ENCODE peak calls at places on chromosomes 7 and 10, in six cellular contexts. Y, E, Q, V, N and D are unnamed samples.

GRCh38 chr10:43576062-43576461 is 1.6 kb upstream of the ZNF239 start:
- DNase-seq in Y (no peak), E (no peak), Q (no peak), V (no peak), N (no peak), D (no peak)

GRCh38 chr7:94908204-94909022 is 1.0 kb downstream of the PPP1R9A start:
- DNase-seq in Y (peak; percentile 44), E (peak; percentile 53), Q (peak; percentile 7), V (peak; percentile 81), N (no peak), D (peak; percentile 68)

GRCh38 chr10:5606864-5607263 is 59.5 kb downstream of the ASB13 start:
- DNase-seq in Y (no peak), E (no peak), Q (no peak), V (no peak), N (no peak), D (no peak)

GRCh38 chr7:3152714-3153113 is 109.0 kb upstream of the CARD11 start:
- DNase-seq in Y (no peak), E (no peak), Q (no peak), V (no peak), N (no peak), D (no peak)

GRCh38 chr10:5284311-5285057 is 80.3 kb upstream of the UCN3 start:
- DNase-seq in Y (no peak), E (no peak), Q (peak; percentile 53), V (peak; percentile 37), N (peak; percentile 51), D (no peak)

GRCh38 chr10:132856869-132857524 is 71.0 kb upstream of the NKX6-2 start:
- DNase-seq in Y (no peak), E (no peak), Q (no peak), V (no peak), N (no peak), D (no peak)

GRCh38 chr7:44965937-44966730 is 12.7 kb downstream of the MYO1G start:
- DNase-seq in Y (no peak), E (no peak), Q (no peak), V (no peak), N (no peak), D (no peak)

GRCh38 chr7:8724080-8724718 is 290.8 kb downstream of the NXPH1 start:
- DNase-seq in Y (peak; percentile 51), E (peak; percentile 82), Q (no peak), V (peak; percentile 91), N (no peak), D (peak; percentile 69)

GRCh38 chr10:10128387-10128786 is 889.3 kb upstream of the CELF2 start:
- DNase-seq in Y (no peak), E (no peak), Q (peak; percentile 55), V (no peak), N (no peak), D (no peak)

GRCh38 chr7:158957921-158958471 is 101.6 kb downstream of the DYNC2I1 start:
- DNase-seq in Y (peak; percentile 83), E (peak; percentile 73), Q (no peak), V (peak; percentile 63), N (no peak), D (no peak)

GRCh38 chr7:137578541-137578940 is 235.0 kb upstream of the PTN start:
- DNase-seq in Y (no peak), E (no peak), Q (no peak), V (peak; percentile 16), N (no peak), D (no peak)

GRCh38 chr10:123149162-123149567 is 1.2 kb downstream of the HMX2 start:
- DNase-seq in Y (no peak), E (no peak), Q (no peak), V (no peak), N (no peak), D (no peak)

GRCh38 chr7:121475806-121476205 is 79.7 kb upstream of the FAM3C start:
- DNase-seq in Y (peak; percentile 72), E (no peak), Q (peak; percentile 21), V (no peak), N (no peak), D (no peak)

GRCh38 chr7:139731802-139732470 is 45.9 kb downstream of the HIPK2 start:
- DNase-seq in Y (peak; percentile 91), E (no peak), Q (peak; percentile 97), V (no peak), N (peak; percentile 76), D (no peak)

GRCh38 chr10:8444630-8445029 is 390.1 kb downstream of the GATA3 start:
- DNase-seq in Y (no peak), E (no peak), Q (no peak), V (peak; percentile 54), N (no peak), D (peak; percentile 33)

GRCh38 chr10:94115725-94116124 is 122.0 kb downstream of the PLCE1 start:
- DNase-seq in Y (no peak), E (no peak), Q (peak; percentile 71), V (no peak), N (peak; percentile 75), D (no peak)

GRCh38 chr7:44307301-44307900 is 18.0 kb downstream of the CAMK2B start:
- DNase-seq in Y (peak; percentile 25), E (peak; percentile 70), Q (peak; percentile 38), V (peak; percentile 62), N (peak; percentile 46), D (peak; percentile 48)

GRCh38 chr7:139661043-139661440 is 116.8 kb downstream of the HIPK2 start:
- DNase-seq in Y (no peak), E (no peak), Q (no peak), V (no peak), N (no peak), D (no peak)

GRCh38 chr7:101363734-101364374 is 1.2 kb downstream of the COL26A1 start:
- DNase-seq in Y (peak; percentile 68), E (peak; percentile 66), Q (peak; percentile 35), V (peak; percentile 83), N (peak; percentile 12), D (peak; percentile 83)

GRCh38 chr10:28954211-28954610 is 276.9 kb downstream of the BAMBI start:
- DNase-seq in Y (no peak), E (no peak), Q (no peak), V (no peak), N (no peak), D (no peak)

GRCh38 chr7:90816511-90817142 is 220.5 kb downstream of the CDK14 start:
- DNase-seq in Y (no peak), E (no peak), Q (peak; percentile 99), V (no peak), N (peak; percentile 99), D (no peak)

DNA sequence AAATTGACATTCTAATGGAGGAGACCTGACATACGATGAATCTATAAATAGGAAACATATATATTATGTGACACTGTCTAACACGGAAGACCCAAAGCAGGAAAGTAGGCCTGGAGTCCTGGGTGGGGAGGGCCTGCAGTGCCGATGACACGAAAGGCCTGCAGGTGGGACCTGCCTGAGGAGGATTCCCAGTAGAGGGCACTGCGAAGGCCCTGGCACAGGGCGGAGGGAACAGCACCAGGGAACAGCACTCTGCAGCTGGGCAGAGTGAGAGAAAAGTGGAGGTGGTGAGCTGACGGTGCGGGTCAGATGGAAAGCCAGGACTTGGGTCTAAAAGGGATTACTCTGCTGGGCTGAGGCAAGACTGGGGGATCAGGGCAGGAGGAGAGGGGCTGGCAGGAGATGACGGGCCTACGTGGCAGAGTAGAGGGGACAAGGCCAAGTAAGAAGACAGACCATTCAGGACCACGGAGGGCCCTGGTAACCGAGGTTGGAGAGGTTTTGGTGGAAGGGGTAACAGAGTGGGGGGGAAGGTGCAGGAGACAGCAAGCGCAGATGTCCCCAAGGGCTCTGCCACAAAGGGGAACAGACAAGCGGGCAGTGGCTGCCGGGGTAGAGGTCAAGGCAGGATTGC is 8.1 kb downstream of the ZNF746 start:
- DNase-seq in Y (no peak), E (peak; percentile 19), Q (peak; percentile 3), V (peak; percentile 43), N (no peak), D (no peak)
- TF ChIP-seq CTCF in Y (no peak), E (peak; percentile 50), Q (peak; percentile 11), V (peak; percentile 66), N (peak; percentile 12), D (no peak)

DNA sequence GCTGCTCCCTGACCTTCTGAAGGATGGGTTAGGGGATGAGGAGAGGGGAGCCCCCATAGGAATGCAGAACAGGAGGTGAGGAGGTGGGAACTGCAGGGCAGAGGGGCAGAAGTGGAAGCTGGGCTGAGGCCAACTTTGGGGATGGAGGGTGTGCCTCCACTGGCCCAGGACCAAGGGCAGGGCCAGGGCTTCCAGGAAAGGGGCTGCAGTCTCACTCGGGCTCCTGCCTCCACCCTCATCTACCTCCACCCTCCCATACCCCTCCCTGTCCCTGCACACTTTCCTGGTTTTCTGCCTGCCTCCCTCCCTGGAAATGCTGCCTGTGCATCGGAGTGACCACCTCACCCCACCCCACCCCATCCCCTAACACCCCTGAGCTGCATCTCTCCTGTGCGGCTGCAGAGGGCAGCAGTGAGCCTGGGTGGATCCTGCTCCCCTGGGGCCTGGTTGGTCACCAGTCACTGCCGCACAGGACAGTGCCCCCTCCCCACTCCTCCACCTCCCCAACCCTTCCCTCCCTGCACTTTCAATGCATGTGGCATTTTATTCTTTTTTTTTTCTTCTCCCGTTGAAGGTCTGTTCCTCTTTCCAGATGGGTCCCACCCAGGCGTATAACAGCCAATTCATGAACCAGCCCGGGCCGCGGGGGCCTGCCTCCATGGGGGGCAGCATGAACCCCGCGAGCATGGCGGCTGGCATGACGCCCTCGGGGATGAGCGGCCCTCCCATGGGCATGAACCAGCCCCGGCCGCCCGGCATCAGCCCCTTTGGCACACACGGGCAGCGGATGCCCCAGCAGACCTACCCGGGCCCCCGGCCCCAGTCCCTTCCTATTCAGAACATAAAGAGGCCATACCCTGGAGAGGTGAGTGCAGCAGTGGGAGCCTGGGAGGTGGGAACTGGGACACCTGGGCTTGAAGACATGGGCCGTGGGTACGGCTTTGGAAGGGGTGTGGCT is 54.2 kb upstream of the PPIF start:
- DNase-seq in Y (peak; percentile 55), E (peak; percentile 55), Q (no peak), V (peak; percentile 66), N (no peak), D (peak; percentile 30)
- TF ChIP-seq CTCF in Y (no peak), E (peak; percentile 78), Q (peak; percentile 46), V (peak; percentile 84), N (peak; percentile 75), D (peak; percentile 26)

DNA sequence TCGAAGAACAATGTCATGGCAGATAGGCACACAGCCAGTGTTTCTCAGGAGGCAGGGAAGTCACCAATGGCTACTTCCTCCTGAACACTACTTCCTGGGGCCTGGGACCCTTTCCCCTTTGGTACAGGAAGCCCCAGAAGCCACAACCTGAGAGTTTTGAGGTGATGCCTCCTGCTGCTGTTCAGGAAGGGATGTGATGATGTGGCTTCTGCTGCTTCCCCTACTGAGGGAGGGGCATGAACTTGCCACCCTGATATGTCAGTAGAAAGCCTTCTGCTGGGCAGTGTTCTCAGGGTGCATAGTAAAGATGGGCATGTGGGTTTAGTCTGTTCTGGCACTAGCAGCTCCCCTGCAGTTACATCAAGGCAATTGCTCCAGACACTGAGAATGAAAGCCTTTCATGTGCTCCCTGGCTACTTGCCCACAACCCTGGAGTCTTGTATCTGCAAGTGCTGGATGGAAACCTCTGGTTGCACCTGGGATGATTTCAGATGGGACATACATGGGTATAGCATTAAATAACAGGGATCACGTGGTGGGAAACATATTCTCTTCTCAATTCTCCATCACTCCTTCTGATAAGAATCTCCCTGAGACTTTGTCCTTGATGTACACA is 69.3 kb downstream of the ADRA2A start:
- DNase-seq in Y (no peak), E (no peak), Q (no peak), V (no peak), N (no peak), D (no peak)
- TF ChIP-seq CTCF in Y (no peak), E (no peak), Q (no peak), V (no peak), N (no peak), D (no peak)

DNA sequence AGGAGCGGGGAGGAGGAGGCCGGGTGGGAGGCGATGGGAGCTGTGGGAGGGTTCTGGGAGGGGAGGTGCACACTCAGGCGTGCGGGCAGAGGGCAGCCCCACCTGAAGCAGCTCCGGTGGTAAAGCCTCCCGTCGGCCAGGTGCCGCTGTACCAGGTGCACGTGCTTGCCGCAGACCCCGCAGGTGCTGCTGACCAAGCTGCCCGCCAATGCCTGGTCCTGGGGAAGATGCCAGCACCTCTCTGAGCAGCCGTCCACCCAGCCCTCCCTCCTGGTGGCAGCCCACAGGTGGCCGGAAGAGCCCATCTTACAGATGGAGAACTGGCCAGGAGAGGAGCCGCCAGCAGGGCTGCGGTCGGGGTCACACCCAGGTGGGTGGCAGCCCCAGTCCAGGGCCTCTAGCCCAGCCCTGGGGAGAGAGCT is 12.6 kb downstream of the MICALL2 start:
- DNase-seq in Y (no peak), E (no peak), Q (no peak), V (no peak), N (no peak), D (no peak)
- TF ChIP-seq CTCF in Y (no peak), E (no peak), Q (no peak), V (no peak), N (no peak), D (no peak)